ENCODE peak calls at places on chromosomes 13 and 19, in six cellular contexts. L is GM03348; P is CD8-positive, alpha-beta T cell; E is SK-N-SH; N is GM20000; R is WERI-Rb-1. M is an unnamed sample.

GRCh38 chr13:99743079-99743478 is 228.5 kb downstream of the ZIC5 start:
- DNase-seq in L (no peak), P (no peak), E (no peak), N (no peak), R (no peak), M (no peak)

GRCh38 chr19:45863335-45863839 is 440 bp upstream of the SYMPK start:
- DNase-seq in L (no peak), P (no peak), E (no peak), N (no peak), R (no peak), M (no peak)

GRCh38 chr19:8596168-8596567 is 14.3 kb downstream of the ADAMTS10 start:
- DNase-seq in L (no peak), P (no peak), E (no peak), N (no peak), R (no peak), M (no peak)

GRCh38 chr19:32652893-32653625 is 21.9 kb downstream of the ANKRD27 start:
- DNase-seq in L (no peak), P (no peak), E (peak), N (no peak), R (no peak), M (no peak)

GRCh38 chr19:36483653-36484052 is 5.7 kb downstream of the ZNF566 start:
- DNase-seq in L (no peak), P (no peak), E (no peak), N (no peak), R (no peak), M (no peak)

GRCh38 chr13:87497426-87497825 is 173.7 kb upstream of the SLITRK5 start:
- DNase-seq in L (no peak), P (no peak), E (no peak), N (no peak), R (no peak), M (no peak)

GRCh38 chr13:74210693-74211393 is 76.6 kb upstream of the KLF12 start:
- DNase-seq in L (peak), P (no peak), E (peak), N (no peak), R (peak), M (no peak)

GRCh38 chr13:46743191-46743590 is 53.8 kb downstream of the ESD start:
- DNase-seq in L (peak), P (no peak), E (no peak), N (no peak), R (no peak), M (no peak)

GRCh38 chr19:45767881-45768643 is 990 bp downstream of the SIX5 start:
- DNase-seq in L (peak), P (no peak), E (peak), N (peak), R (peak), M (no peak)

GRCh38 chr19:10043286-10043927 is 30.1 kb downstream of the RDH8 start:
- DNase-seq in L (no peak), P (no peak), E (no peak), N (no peak), R (no peak), M (no peak)

GRCh38 chr19:2976609-2977000 is 759 bp upstream of the TLE6 start:
- DNase-seq in L (no peak), P (no peak), E (peak), N (no peak), R (no peak), M (no peak)

GRCh38 chr19:6464070-6464873 is at the start of gene CRB3:
- DNase-seq in L (no peak), P (peak), E (no peak), N (peak), R (no peak), M (peak)

GRCh38 chr19:50514346-50515167 is 844 bp upstream of the ASPDH start:
- DNase-seq in L (no peak), P (no peak), E (peak), N (no peak), R (no peak), M (peak)

GRCh38 chr13:66899955-66900354 is 330.2 kb downstream of the PCDH9 start:
- DNase-seq in L (no peak), P (no peak), E (peak), N (no peak), R (no peak), M (no peak)

GRCh38 chr13:42110410-42111155 is 62.1 kb downstream of the DGKH start:
- DNase-seq in L (peak), P (no peak), E (peak), N (peak), R (no peak), M (no peak)

GRCh38 chr13:32468502-32469147 is 40.7 kb upstream of the N4BP2L1 start:
- DNase-seq in L (no peak), P (no peak), E (no peak), N (no peak), R (no peak), M (no peak)

GRCh38 chr19:45815501-45816216 is 551 bp upstream of the RSPH6A start:
- DNase-seq in L (no peak), P (no peak), E (peak), N (no peak), R (peak), M (no peak)

GRCh38 chr19:407501-408440 is 1.2 kb downstream of the C2CD4C start:
- DNase-seq in L (no peak), P (no peak), E (peak), N (peak), R (peak), M (peak)

GRCh38 chr13:28489536-28489935 is 5.4 kb downstream of the FLT1 start:
- DNase-seq in L (peak), P (no peak), E (no peak), N (no peak), R (no peak), M (no peak)

GRCh38 chr13:37492741-37493514 is 105.6 kb downstream of the POSTN start:
- DNase-seq in L (peak), P (no peak), E (no peak), N (no peak), R (no peak), M (no peak)

GRCh38 chr13:98411617-98412310 is 165.1 kb downstream of the STK24 start:
- DNase-seq in L (peak), P (no peak), E (no peak), N (no peak), R (no peak), M (no peak)

GRCh38 chr13:111115051-111115840 is at the start of gene ARHGEF7:
- DNase-seq in L (peak), P (no peak), E (peak), N (peak), R (no peak), M (no peak)

GRCh38 chr13:40770609-40770933 is 419 bp downstream of the MRPS31 start:
- DNase-seq in L (no peak), P (no peak), E (no peak), N (no peak), R (no peak), M (no peak)

GRCh38 chr19:46732966-46733692 is 12.7 kb upstream of the FKRP start:
- DNase-seq in L (no peak), P (no peak), E (no peak), N (no peak), R (no peak), M (no peak)

GRCh38 chr13:114068723-114069322 is 63.6 kb downstream of the RASA3 start:
- DNase-seq in L (peak), P (no peak), E (no peak), N (no peak), R (no peak), M (no peak)

GRCh38 chr13:44054525-44054924 is 174.8 kb downstream of the LACC1 start:
- DNase-seq in L (no peak), P (no peak), E (no peak), N (no peak), R (no peak), M (no peak)

GRCh38 chr13:40589285-40590109 is 76.9 kb downstream of the FOXO1 start:
- DNase-seq in L (peak), P (no peak), E (no peak), N (peak), R (peak), M (no peak)

GRCh38 chr13:106367361-106367781 is 168.1 kb downstream of the EFNB2 start:
- DNase-seq in L (no peak), P (no peak), E (no peak), N (no peak), R (no peak), M (no peak)

GRCh38 chr19:38047048-38047435 is 140.0 kb downstream of the SIPA1L3 start:
- DNase-seq in L (no peak), P (no peak), E (no peak), N (no peak), R (no peak), M (no peak)

GRCh38 chr13:38763446-38764381 is 76.8 kb downstream of the FREM2 start:
- DNase-seq in L (peak), P (no peak), E (peak), N (no peak), R (peak), M (no peak)

GRCh38 chr13:36848228-36848982 is 29.4 kb downstream of the RFXAP start:
- DNase-seq in L (peak), P (no peak), E (peak), N (no peak), R (no peak), M (no peak)

GRCh38 chr13:27171244-27171829 is at the start of gene USP12:
- DNase-seq in L (peak), P (no peak), E (peak), N (peak), R (peak), M (peak)

GRCh38 chr19:45446295-45446694 is 21.5 kb upstream of the FOSB start:
- DNase-seq in L (no peak), P (no peak), E (peak), N (peak), R (no peak), M (no peak)

GRCh38 chr19:5128932-5129389 is 160.0 kb downstream of the KDM4B start:
- DNase-seq in L (no peak), P (no peak), E (no peak), N (no peak), R (peak), M (no peak)

M was measured in activated effector memory CD4-positive, alpha-beta T cell treated with anti-CD3 and anti-CD28 coated beads, Interleukin-2, amount 50 U/mL, for 16 hours.